ENCODE peak calls at places on chromosomes 16 and 17, in four cellular contexts. E is K562, Z is SK-N-SH, B is H1. Y is an unnamed sample.

GRCh38 chr17:7246779-7247178 is 4.5 kb upstream of the GABARAP start:
- DNase-seq in E (no peak), Z (no peak), B (no peak), Y (no peak)

GRCh38 chr17:70276931-70277330 is 107.6 kb downstream of the KCNJ2 start:
- DNase-seq in E (no peak), Z (no peak), B (no peak), Y (no peak)

GRCh38 chr17:31560836-31561235 is 169.4 kb downstream of the RAB11FIP4 start:
- DNase-seq in E (no peak), Z (no peak), B (no peak), Y (peak)

GRCh38 chr17:64520359-64520758 is 13.6 kb downstream of the CEP95 start:
- DNase-seq in E (no peak), Z (no peak), B (no peak), Y (no peak)

GRCh38 chr17:18362509-18363020 is 785 bp downstream of the SHMT1 start:
- DNase-seq in E (peak), Z (peak), B (no peak), Y (peak)

GRCh38 chr16:20298452-20298851 is 28.9 kb downstream of the GP2 start:
- DNase-seq in E (no peak), Z (no peak), B (no peak), Y (no peak)

GRCh38 chr16:77937473-77938195 is 84.7 kb upstream of the CLEC3A start:
- DNase-seq in E (no peak), Z (no peak), B (no peak), Y (peak)

GRCh38 chr17:38681096-38681495 is 6.3 kb upstream of the EPOP start:
- DNase-seq in E (no peak), Z (no peak), B (no peak), Y (no peak)

GRCh38 chr16:945271-946047 is 25.3 kb downstream of the LMF1 start:
- DNase-seq in E (no peak), Z (no peak), B (no peak), Y (no peak)

GRCh38 chr17:38885728-38886642 is 16.1 kb downstream of the LASP1 start:
- DNase-seq in E (no peak), Z (peak), B (no peak), Y (no peak)

GRCh38 chr17:7011415-7011814 is 1.0 kb upstream of the RNASEK start:
- DNase-seq in E (no peak), Z (no peak), B (no peak), Y (no peak)

GRCh38 chr17:42855048-42855596 is 4.1 kb downstream of the AOC3 start:
- DNase-seq in E (no peak), Z (no peak), B (no peak), Y (no peak)

GRCh38 chr17:28230011-28230410 is 89.0 kb upstream of the TMEM97 start:
- DNase-seq in E (peak), Z (no peak), B (no peak), Y (no peak)

GRCh38 chr17:15444805-15445204 is 22.6 kb downstream of the CDRT4 start:
- DNase-seq in E (peak), Z (peak), B (no peak), Y (no peak)
- TF ChIP-seq JUND in E (peak), Z (peak), B (no peak), Y (no peak)

DNA sequence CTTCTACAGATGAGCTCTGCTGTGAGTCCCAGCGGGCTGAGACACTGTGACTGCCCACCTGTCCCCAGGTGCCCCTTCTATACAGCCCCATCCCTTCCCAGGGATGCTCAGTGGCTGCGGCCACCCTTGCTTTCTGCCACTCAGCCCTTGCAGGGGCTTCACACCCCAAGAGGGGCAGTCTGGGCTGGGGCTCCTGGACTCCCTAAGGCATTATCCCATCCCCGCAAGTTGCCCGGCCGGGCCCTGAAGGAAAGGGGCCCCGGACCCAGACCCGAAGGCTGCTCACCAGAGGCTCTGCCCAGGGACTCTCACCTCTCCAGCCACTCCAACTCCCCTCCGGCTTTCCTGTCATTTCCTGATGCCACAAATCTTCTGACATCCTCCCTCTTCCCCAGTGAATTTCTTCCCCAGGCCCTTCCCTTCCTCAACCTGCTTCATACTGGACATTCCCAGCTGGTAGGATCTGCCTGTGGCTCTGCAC is 88.5 kb upstream of the TOB1 start:
- DNase-seq in E (no peak), Z (no peak), B (no peak), Y (no peak)
- TF ChIP-seq JUND in E (no peak), Z (no peak), B (no peak), Y (no peak)

GRCh38 chr16:22664132-22664531 is 149.8 kb upstream of the HS3ST2 start:
- DNase-seq in E (no peak), Z (no peak), B (no peak), Y (no peak)
- TF ChIP-seq JUND in E (no peak), Z (no peak), B (no peak), Y (no peak)

GRCh38 chr17:72139213-72139612 is 18.4 kb downstream of the SOX9 start:
- DNase-seq in E (no peak), Z (no peak), B (no peak), Y (no peak)
- TF ChIP-seq JUND in E (no peak), Z (no peak), B (no peak), Y (no peak)